ENCODE peak calls at places on chromosomes 16 and 17, in five cellular contexts. One of them, this sample, is unnamed.
A peak's percentile ranks its signal among the peaks of the same experiment; 100 is the strongest.

GRCh38 chr17:72514888-72515287 is 394.1 kb downstream of the SOX9 start:
- DNase-seq in bronchial epithelial cell: peak; percentile 30
- DNase-seq in progenitor cell of endocrine pancreas: no peak
- DNase-seq in brain microvascular endothelial cell: peak; percentile 78
- DNase-seq in colonic mucosa: no peak
- DNase-seq in this sample: no peak

GRCh38 chr16:4206680-4207079 is 35.2 kb downstream of the SRL start:
- DNase-seq in bronchial epithelial cell: no peak
- DNase-seq in progenitor cell of endocrine pancreas: no peak
- DNase-seq in brain microvascular endothelial cell: no peak
- DNase-seq in colonic mucosa: no peak
- DNase-seq in this sample: no peak

GRCh38 chr16:50924759-50925545 is 183.1 kb downstream of the CYLD start:
- DNase-seq in bronchial epithelial cell: peak; percentile 62
- DNase-seq in progenitor cell of endocrine pancreas: no peak
- DNase-seq in brain microvascular endothelial cell: no peak
- DNase-seq in colonic mucosa: no peak
- DNase-seq in this sample: peak; percentile 32

GRCh38 chr16:53052519-53053501 is at the start of gene CHD9NB:
- DNase-seq in bronchial epithelial cell: peak; percentile 99
- DNase-seq in progenitor cell of endocrine pancreas: no peak
- DNase-seq in brain microvascular endothelial cell: peak; percentile 43
- DNase-seq in colonic mucosa: peak; percentile 80
- DNase-seq in this sample: peak; percentile 97

GRCh38 chr16:66948034-66948821 is 12.8 kb upstream of the CES3 start:
- DNase-seq in bronchial epithelial cell: peak; percentile 69
- DNase-seq in progenitor cell of endocrine pancreas: no peak
- DNase-seq in brain microvascular endothelial cell: no peak
- DNase-seq in colonic mucosa: no peak
- DNase-seq in this sample: no peak

GRCh38 chr16:51508813-51509212 is 357.7 kb upstream of the SALL1 start:
- DNase-seq in bronchial epithelial cell: no peak
- DNase-seq in progenitor cell of endocrine pancreas: no peak
- DNase-seq in brain microvascular endothelial cell: no peak
- DNase-seq in colonic mucosa: no peak
- DNase-seq in this sample: no peak

GRCh38 chr16:70746708-70747424 is 54.1 kb downstream of the VAC14 start:
- DNase-seq in bronchial epithelial cell: peak; percentile 95
- DNase-seq in progenitor cell of endocrine pancreas: no peak
- DNase-seq in brain microvascular endothelial cell: peak; percentile 75
- DNase-seq in colonic mucosa: peak; percentile 89
- DNase-seq in this sample: peak; percentile 96

GRCh38 chr17:60345233-60345632 is 46.7 kb downstream of the USP32 start:
- DNase-seq in bronchial epithelial cell: no peak
- DNase-seq in progenitor cell of endocrine pancreas: no peak
- DNase-seq in brain microvascular endothelial cell: no peak
- DNase-seq in colonic mucosa: no peak
- DNase-seq in this sample: no peak

GRCh38 chr16:49776085-49776501 is 79.8 kb downstream of the ZNF423 start:
- DNase-seq in bronchial epithelial cell: no peak
- DNase-seq in progenitor cell of endocrine pancreas: no peak
- DNase-seq in brain microvascular endothelial cell: peak; percentile 17
- DNase-seq in colonic mucosa: no peak
- DNase-seq in this sample: no peak

GRCh38 chr17:34726536-34727384 is 147.4 kb downstream of the TMEM132E start:
- DNase-seq in bronchial epithelial cell: no peak
- DNase-seq in progenitor cell of endocrine pancreas: no peak
- DNase-seq in brain microvascular endothelial cell: no peak
- DNase-seq in colonic mucosa: no peak
- DNase-seq in this sample: no peak

GRCh38 chr16:59783191-59783590 is 1049.1 kb upstream of the GOT2 start:
- DNase-seq in bronchial epithelial cell: peak; percentile 1
- DNase-seq in progenitor cell of endocrine pancreas: no peak
- DNase-seq in brain microvascular endothelial cell: no peak
- DNase-seq in colonic mucosa: no peak
- DNase-seq in this sample: no peak

GRCh38 chr16:51941412-51941811 is 605.5 kb downstream of the TOX3 start:
- DNase-seq in bronchial epithelial cell: no peak
- DNase-seq in progenitor cell of endocrine pancreas: no peak
- DNase-seq in brain microvascular endothelial cell: no peak
- DNase-seq in colonic mucosa: no peak
- DNase-seq in this sample: no peak

GRCh38 chr16:54007504-54007903 is 279.1 kb downstream of the IRX3 start:
- DNase-seq in bronchial epithelial cell: no peak
- DNase-seq in progenitor cell of endocrine pancreas: no peak
- DNase-seq in brain microvascular endothelial cell: no peak
- DNase-seq in colonic mucosa: no peak
- DNase-seq in this sample: no peak

GRCh38 chr16:74721716-74722115 is 21.1 kb upstream of the MLKL start:
- DNase-seq in bronchial epithelial cell: no peak
- DNase-seq in progenitor cell of endocrine pancreas: no peak
- DNase-seq in brain microvascular endothelial cell: no peak
- DNase-seq in colonic mucosa: no peak
- DNase-seq in this sample: no peak

GRCh38 chr16:22425036-22425801 is 50.8 kb upstream of the CDR2 start:
- DNase-seq in bronchial epithelial cell: no peak
- DNase-seq in progenitor cell of endocrine pancreas: no peak
- DNase-seq in brain microvascular endothelial cell: no peak
- DNase-seq in colonic mucosa: no peak
- DNase-seq in this sample: no peak
- TF ChIP-seq CTCF in bronchial epithelial cell: no peak
- TF ChIP-seq CTCF in progenitor cell of endocrine pancreas: no peak
- TF ChIP-seq CTCF in brain microvascular endothelial cell: no peak
- TF ChIP-seq CTCF in colonic mucosa: no peak
- TF ChIP-seq CTCF in this sample: no peak

DNA sequence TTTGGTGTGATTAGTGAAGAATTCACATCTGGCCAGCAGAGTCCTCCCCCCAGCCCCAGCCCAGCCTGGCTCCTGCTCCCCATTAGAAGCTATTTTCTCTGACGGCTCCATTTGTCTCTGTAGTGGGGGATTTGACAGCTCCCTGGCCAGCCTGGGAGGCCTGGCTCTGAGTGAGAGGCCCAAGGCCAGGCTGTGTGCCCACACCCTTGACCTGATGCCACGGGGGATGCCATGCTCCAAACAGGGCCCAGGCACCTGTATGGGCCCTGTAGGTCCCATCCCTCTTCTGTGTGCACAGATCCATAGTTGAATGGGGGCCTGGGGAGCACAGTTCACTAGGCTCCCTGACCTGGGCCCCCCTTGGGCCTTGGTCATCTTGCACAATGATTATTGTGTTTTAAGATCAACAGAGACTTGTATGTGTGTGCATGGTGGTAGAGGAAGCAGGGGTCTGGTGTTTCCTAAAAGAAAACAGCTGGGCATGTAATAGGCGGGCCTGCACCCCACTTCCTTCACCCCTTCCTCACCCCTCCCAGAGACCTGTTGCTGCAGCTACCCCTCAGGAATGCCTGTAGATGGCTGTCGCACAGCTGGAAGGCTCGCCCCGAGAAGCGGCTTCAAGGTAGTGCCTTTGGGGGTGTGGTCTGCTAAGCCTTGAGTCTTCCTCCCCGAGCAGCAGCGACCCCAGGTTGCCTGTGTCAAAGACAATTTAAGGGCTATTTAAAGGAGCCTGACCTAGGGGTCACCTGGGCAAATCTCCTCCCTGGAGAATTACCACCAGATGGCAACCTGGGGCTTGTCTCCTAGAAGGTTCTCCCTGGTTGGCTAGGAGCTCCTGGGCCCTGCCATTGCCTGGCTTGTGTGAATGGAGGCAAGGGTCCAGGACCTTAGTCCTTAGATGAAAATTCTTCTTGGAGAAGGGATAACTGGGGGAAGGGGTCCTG is 51.0 kb upstream of the TAC4 start:
- DNase-seq in bronchial epithelial cell: peak; percentile 11
- DNase-seq in progenitor cell of endocrine pancreas: no peak
- DNase-seq in brain microvascular endothelial cell: no peak
- DNase-seq in colonic mucosa: no peak
- DNase-seq in this sample: peak; percentile 36
- TF ChIP-seq CTCF in bronchial epithelial cell: peak; percentile 32
- TF ChIP-seq CTCF in progenitor cell of endocrine pancreas: peak; percentile 45
- TF ChIP-seq CTCF in brain microvascular endothelial cell: peak; percentile 47
- TF ChIP-seq CTCF in colonic mucosa: no peak
- TF ChIP-seq CTCF in this sample: peak; percentile 21

GRCh38 chr17:33200587-33200986 is 92.5 kb downstream of the ASIC2 start:
- DNase-seq in bronchial epithelial cell: peak; percentile 18
- DNase-seq in progenitor cell of endocrine pancreas: no peak
- DNase-seq in brain microvascular endothelial cell: peak; percentile 11
- DNase-seq in colonic mucosa: no peak
- DNase-seq in this sample: peak; percentile 21
- TF ChIP-seq CTCF in bronchial epithelial cell: no peak
- TF ChIP-seq CTCF in progenitor cell of endocrine pancreas: peak; percentile 21
- TF ChIP-seq CTCF in brain microvascular endothelial cell: no peak
- TF ChIP-seq CTCF in colonic mucosa: no peak
- TF ChIP-seq CTCF in this sample: peak; percentile 10

DNA sequence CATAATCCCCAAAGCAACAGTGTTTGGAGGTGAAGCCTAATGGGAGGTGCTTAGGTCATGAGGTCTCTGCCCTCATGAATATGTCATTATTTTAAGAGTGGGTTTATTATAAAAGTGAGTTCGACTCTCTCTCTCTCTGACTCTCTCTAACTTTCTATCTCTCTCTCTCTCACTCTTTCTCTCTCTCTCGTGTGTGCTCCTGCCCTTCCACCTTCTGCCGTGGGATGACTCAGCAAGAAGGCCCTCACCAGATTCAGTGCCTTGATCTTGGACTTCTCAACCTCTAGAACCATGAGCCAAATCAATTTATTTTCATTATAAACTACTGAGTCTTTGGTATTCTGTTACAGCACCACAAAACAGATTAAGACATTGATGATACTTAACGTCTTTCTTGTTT is 53.7 kb upstream of the TANC2 start:
- DNase-seq in bronchial epithelial cell: no peak
- DNase-seq in progenitor cell of endocrine pancreas: no peak
- DNase-seq in brain microvascular endothelial cell: no peak
- DNase-seq in colonic mucosa: no peak
- DNase-seq in this sample: no peak
- TF ChIP-seq CTCF in bronchial epithelial cell: no peak
- TF ChIP-seq CTCF in progenitor cell of endocrine pancreas: no peak
- TF ChIP-seq CTCF in brain microvascular endothelial cell: no peak
- TF ChIP-seq CTCF in colonic mucosa: no peak
- TF ChIP-seq CTCF in this sample: no peak

GRCh38 chr17:82920715-82921114 is 80.9 kb upstream of the ZNF750 start:
- DNase-seq in bronchial epithelial cell: no peak
- DNase-seq in progenitor cell of endocrine pancreas: no peak
- DNase-seq in brain microvascular endothelial cell: no peak
- DNase-seq in colonic mucosa: no peak
- DNase-seq in this sample: no peak
- TF ChIP-seq CTCF in bronchial epithelial cell: no peak
- TF ChIP-seq CTCF in progenitor cell of endocrine pancreas: no peak
- TF ChIP-seq CTCF in brain microvascular endothelial cell: no peak
- TF ChIP-seq CTCF in colonic mucosa: no peak
- TF ChIP-seq CTCF in this sample: no peak

GRCh38 chr17:47895254-47895855 is 681 bp upstream of the SP2 start:
- DNase-seq in bronchial epithelial cell: peak; percentile 24
- DNase-seq in progenitor cell of endocrine pancreas: no peak
- DNase-seq in brain microvascular endothelial cell: no peak
- DNase-seq in colonic mucosa: peak; percentile 55
- DNase-seq in this sample: no peak

GRCh38 chr17:47897561-47897960 is 1.5 kb downstream of the SP2 start:
- DNase-seq in bronchial epithelial cell: no peak
- DNase-seq in progenitor cell of endocrine pancreas: no peak
- DNase-seq in brain microvascular endothelial cell: no peak
- DNase-seq in colonic mucosa: no peak
- DNase-seq in this sample: no peak

GRCh38 chr17:47894498-47895253 is 1.4 kb upstream of the SP2 start:
- DNase-seq in bronchial epithelial cell: no peak
- DNase-seq in progenitor cell of endocrine pancreas: no peak
- DNase-seq in brain microvascular endothelial cell: no peak
- DNase-seq in colonic mucosa: no peak
- DNase-seq in this sample: no peak

GRCh38 chr17:47896672-47897490 is 845 bp downstream of the SP2 start:
- DNase-seq in bronchial epithelial cell: peak; percentile 29
- DNase-seq in progenitor cell of endocrine pancreas: no peak
- DNase-seq in brain microvascular endothelial cell: no peak
- DNase-seq in colonic mucosa: peak; percentile 46
- DNase-seq in this sample: peak; percentile 9

DNA sequence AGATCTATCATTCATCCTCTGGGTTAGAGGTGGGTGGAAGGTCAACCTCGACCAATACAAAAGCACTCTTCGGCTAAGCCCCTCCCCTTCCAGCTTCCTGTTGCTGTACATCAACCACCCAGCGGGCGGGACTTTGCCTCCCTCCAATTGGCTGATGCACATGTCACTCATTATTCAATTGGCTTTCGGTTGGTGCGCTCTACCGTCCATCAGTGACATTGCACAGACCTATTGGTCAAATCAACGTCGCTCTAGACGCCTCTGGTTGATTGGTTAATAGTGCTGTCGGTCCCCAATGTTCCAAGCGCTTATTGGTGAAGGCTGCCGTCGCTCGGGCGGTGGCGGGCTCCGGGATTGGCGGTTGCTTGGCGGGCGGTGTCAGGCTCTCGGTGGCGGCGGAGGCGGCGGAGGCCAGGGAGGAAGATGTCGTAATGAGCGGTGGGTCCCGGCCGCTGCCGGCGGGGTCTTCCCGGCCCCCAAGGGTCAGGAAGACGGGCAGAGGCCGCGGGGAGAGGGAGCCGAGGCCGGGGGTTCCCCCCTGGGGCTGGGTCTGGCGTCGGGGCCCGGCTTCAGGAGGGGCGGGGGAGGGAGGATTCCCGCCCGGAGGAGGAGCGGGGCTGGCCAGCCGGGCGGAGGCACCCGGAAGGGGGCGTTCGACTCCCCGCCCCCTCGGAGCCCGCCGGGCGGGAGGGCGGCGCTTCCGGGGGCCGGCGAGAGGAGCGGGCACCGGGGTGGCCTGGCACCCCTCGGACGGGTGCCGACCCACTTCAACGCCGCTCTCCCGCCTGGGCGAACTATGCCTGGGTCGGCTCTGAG is at the start of gene SP2:
- DNase-seq in bronchial epithelial cell: peak; percentile 100
- DNase-seq in progenitor cell of endocrine pancreas: peak; percentile 100
- DNase-seq in brain microvascular endothelial cell: peak; percentile 100
- DNase-seq in colonic mucosa: peak; percentile 100
- DNase-seq in this sample: peak; percentile 100
- TF ChIP-seq CTCF in bronchial epithelial cell: no peak
- TF ChIP-seq CTCF in progenitor cell of endocrine pancreas: peak; percentile 26
- TF ChIP-seq CTCF in brain microvascular endothelial cell: peak; percentile 10
- TF ChIP-seq CTCF in colonic mucosa: no peak
- TF ChIP-seq CTCF in this sample: no peak

GRCh38 chr17:11996722-11997146 is 541 bp downstream of the ZNF18 start:
- DNase-seq in bronchial epithelial cell: peak; percentile 46
- DNase-seq in progenitor cell of endocrine pancreas: no peak
- DNase-seq in brain microvascular endothelial cell: peak; percentile 14
- DNase-seq in colonic mucosa: peak; percentile 66
- DNase-seq in this sample: peak; percentile 56
- TF ChIP-seq CTCF in bronchial epithelial cell: peak; percentile 0
- TF ChIP-seq CTCF in progenitor cell of endocrine pancreas: no peak
- TF ChIP-seq CTCF in brain microvascular endothelial cell: peak; percentile 24
- TF ChIP-seq CTCF in colonic mucosa: no peak
- TF ChIP-seq CTCF in this sample: no peak

This sample was measured in MCF 10A.